ENCODE peak calls at places on chromosomes 16 and 17, in six cellular contexts. V is hepatocyte; X is EH; Z is stimulated activated CD4-positive, alpha-beta T cell treated with anti-CD3 and anti-CD28 coated beads, Interleukin-1b, Interleukin-23, amount 100 ng/mL, for 1 hour; R is substantia nigra; S is stimulated activated naive CD8-positive, alpha-beta T cell treated with anti-CD3 and anti-CD28 coated beads, Interleukin-15, amount 100 ng/mL, for 72 hours. E is an unnamed sample.

GRCh38 chr17:15777297-15777696 is 45.2 kb downstream of the TBC1D26 start:
- DNase-seq in X (no peak), S (no peak), V (no peak), Z (no peak), R (no peak), E (no peak)

GRCh38 chr17:75590314-75590761 is 2.7 kb downstream of the MYO15B start:
- DNase-seq in S (no peak), Z (no peak), X (no peak), V (no peak), R (no peak), E (no peak)

GRCh38 chr17:74635418-74635817 is 11.9 kb upstream of the CD300E start:
- DNase-seq in V (no peak), S (no peak), Z (no peak), X (no peak), R (no peak), E (no peak)

GRCh38 chr17:50651661-50652060 is 17.0 kb downstream of the ABCC3 start:
- DNase-seq in Z (no peak), V (no peak), R (no peak), X (no peak), S (no peak), E (no peak)

GRCh38 chr17:72806011-72806410 is 286.5 kb downstream of the SLC39A11 start:
- DNase-seq in V (no peak), S (no peak), R (no peak), X (no peak), Z (no peak), E (no peak)

GRCh38 chr16:49959552-49960277 is 65.3 kb upstream of the CNEP1R1 start:
- DNase-seq in S (no peak), R (no peak), X (peak), V (no peak), Z (no peak), E (no peak)

GRCh38 chr17:61412860-61413653 is 13.4 kb downstream of the TBX2 start:
- DNase-seq in R (no peak), Z (no peak), X (no peak), V (peak), S (no peak), E (no peak)

GRCh38 chr17:7295230-7296180 is 1.1 kb upstream of the YBX2 start:
- DNase-seq in R (no peak), S (no peak), V (no peak), X (no peak), Z (no peak), E (no peak)

GRCh38 chr17:7789131-7789530 is 44.9 kb upstream of the KDM6B start:
- DNase-seq in R (no peak), S (no peak), X (no peak), V (no peak), Z (no peak), E (no peak)

GRCh38 chr17:74351552-74352210 is 10.0 kb downstream of the BTBD17 start:
- DNase-seq in X (no peak), S (no peak), V (peak), Z (no peak), R (no peak), E (no peak)

GRCh38 chr16:59295474-59295873 is 561.4 kb upstream of the GOT2 start:
- DNase-seq in Z (no peak), V (no peak), R (no peak), S (no peak), X (no peak), E (no peak)

GRCh38 chr17:5419356-5419958 is at the start of gene NUP88:
- DNase-seq in X (peak), V (peak), Z (peak), R (peak), S (peak), E (peak)

GRCh38 chr17:41518031-41518430 is 659 bp downstream of the KRT15 start:
- DNase-seq in Z (no peak), R (no peak), S (no peak), X (no peak), V (no peak), E (no peak)

GRCh38 chr17:72614871-72615626 is 477.4 kb downstream of the SLC39A11 start:
- DNase-seq in V (peak), R (peak), S (no peak), Z (no peak), X (peak), E (no peak)

GRCh38 chr16:30068750-30069574 is 3.4 kb downstream of the ALDOA start:
- DNase-seq in X (peak), S (peak), V (no peak), Z (no peak), R (no peak), E (no peak)

GRCh38 chr17:61382796-61383688 is 16.6 kb upstream of the TBX2 start:
- DNase-seq in S (no peak), X (no peak), V (no peak), R (no peak), Z (no peak), E (no peak)

GRCh38 chr17:66416207-66416940 is 114.0 kb downstream of the PRKCA start:
- DNase-seq in X (no peak), S (no peak), Z (no peak), V (no peak), R (no peak), E (no peak)

GRCh38 chr17:82582709-82583108 is 63.2 kb downstream of the FOXK2 start:
- DNase-seq in X (no peak), Z (no peak), R (no peak), S (no peak), V (no peak), E (no peak)

GRCh38 chr16:1923299-1924034 is 5.3 kb upstream of the HS3ST6 start:
- DNase-seq in X (peak), S (no peak), Z (no peak), V (peak), R (no peak), E (no peak)

GRCh38 chr16:3645504-3646347 is 8.8 kb upstream of the DNASE1 start:
- DNase-seq in S (no peak), Z (no peak), V (peak), X (peak), R (no peak), E (no peak)

GRCh38 chr16:964696-965395 is 5.9 kb downstream of the LMF1 start:
- DNase-seq in V (no peak), Z (peak), R (peak), S (no peak), X (peak), E (no peak)

GRCh38 chr17:82050152-82050760 is 1.4 kb downstream of the RFNG start:
- DNase-seq in V (no peak), Z (no peak), S (no peak), R (no peak), X (no peak), E (no peak)

GRCh38 chr16:87860553-87861299 is 8.6 kb downstream of the SLC7A5 start:
- DNase-seq in V (no peak), R (no peak), S (no peak), X (peak), Z (no peak), E (no peak)

GRCh38 chr17:32878211-32878610 is 1.3 kb upstream of the MYO1D start:
- DNase-seq in S (no peak), V (no peak), X (peak), Z (no peak), R (no peak), E (no peak)

GRCh38 chr17:82419471-82419995 is 1.1 kb upstream of the OGFOD3 start:
- DNase-seq in V (no peak), R (no peak), X (peak), Z (no peak), S (no peak), E (no peak)

GRCh38 chr16:22843122-22843521 is 29.2 kb downstream of the HS3ST2 start:
- DNase-seq in S (no peak), X (no peak), Z (no peak), V (no peak), R (no peak), E (no peak)

GRCh38 chr16:30557397-30557949 is 701 bp downstream of the ZNF764 start:
- DNase-seq in X (peak), V (no peak), S (no peak), Z (no peak), R (no peak), E (no peak)

GRCh38 chr16:566475-567361 is at the start of gene NHLRC4:
- DNase-seq in X (peak), R (no peak), V (peak), S (peak), Z (peak), E (no peak)

GRCh38 chr17:78899361-78900260 is 3.4 kb downstream of the CEP295NL start:
- DNase-seq in Z (no peak), R (peak), X (no peak), S (no peak), V (peak), E (no peak)

GRCh38 chr17:75344664-75345063 is 55.4 kb upstream of the SLC25A19 start:
- DNase-seq in X (no peak), S (no peak), V (no peak), Z (no peak), R (no peak), E (no peak)

GRCh38 chr16:57617604-57618111 is 10.8 kb upstream of the ADGRG1 start:
- DNase-seq in Z (no peak), X (no peak), S (no peak), V (no peak), R (no peak), E (no peak)

GRCh38 chr17:82922646-82923045 is 82.8 kb upstream of the ZNF750 start:
- DNase-seq in V (no peak), X (no peak), S (no peak), Z (no peak), R (no peak), E (no peak)

GRCh38 chr16:66274335-66275110 is 92.0 kb upstream of the CDH5 start:
- DNase-seq in Z (no peak), R (no peak), S (no peak), V (peak), X (peak), E (no peak)

E was measured in activated CD8-positive, alpha-beta memory T cell treated with anti-CD3 and anti-CD28 coated beads for 48 hours.